ENCODE peak calls at places on chromosome 20, in four cellular contexts. One of them, this sample, is unnamed.

GRCh38 chr20:46928580-46929132 is 34.0 kb downstream of the EYA2 start:
- DNase-seq in activated effector memory CD4-positive, alpha-beta T cell treated with anti-CD3 and anti-CD28 coated beads, Interleukin-2, amount 50 U/mL, for 16 hours: no peak
- DNase-seq in GM23338: peak; percentile 16
- DNase-seq in activated T-cell treated with anti-CD3 and anti-CD28 coated beads, Interleukin-2, amount 50 U/mL, for 4 hours: no peak
- DNase-seq in this sample: no peak

GRCh38 chr20:52103911-52104545 is 87.6 kb downstream of the ZFP64 start:
- DNase-seq in activated effector memory CD4-positive, alpha-beta T cell treated with anti-CD3 and anti-CD28 coated beads, Interleukin-2, amount 50 U/mL, for 16 hours: no peak
- DNase-seq in GM23338: peak; percentile 85
- DNase-seq in activated T-cell treated with anti-CD3 and anti-CD28 coated beads, Interleukin-2, amount 50 U/mL, for 4 hours: no peak
- DNase-seq in this sample: no peak

GRCh38 chr20:49571553-49571835 is 3.6 kb upstream of the PTGIS start:
- DNase-seq in activated effector memory CD4-positive, alpha-beta T cell treated with anti-CD3 and anti-CD28 coated beads, Interleukin-2, amount 50 U/mL, for 16 hours: no peak
- DNase-seq in GM23338: no peak
- DNase-seq in activated T-cell treated with anti-CD3 and anti-CD28 coated beads, Interleukin-2, amount 50 U/mL, for 4 hours: no peak
- DNase-seq in this sample: no peak

GRCh38 chr20:5080384-5080877 is 39.3 kb downstream of the PCNA start:
- DNase-seq in activated effector memory CD4-positive, alpha-beta T cell treated with anti-CD3 and anti-CD28 coated beads, Interleukin-2, amount 50 U/mL, for 16 hours: peak; percentile 50
- DNase-seq in GM23338: no peak
- DNase-seq in activated T-cell treated with anti-CD3 and anti-CD28 coated beads, Interleukin-2, amount 50 U/mL, for 4 hours: no peak
- DNase-seq in this sample: no peak

GRCh38 chr20:19673575-19673974 is 84.5 kb upstream of the RIN2 start:
- DNase-seq in activated effector memory CD4-positive, alpha-beta T cell treated with anti-CD3 and anti-CD28 coated beads, Interleukin-2, amount 50 U/mL, for 16 hours: no peak
- DNase-seq in GM23338: no peak
- DNase-seq in activated T-cell treated with anti-CD3 and anti-CD28 coated beads, Interleukin-2, amount 50 U/mL, for 4 hours: no peak
- DNase-seq in this sample: no peak

GRCh38 chr20:16123623-16124022 is 449.6 kb downstream of the KIF16B start:
- DNase-seq in activated effector memory CD4-positive, alpha-beta T cell treated with anti-CD3 and anti-CD28 coated beads, Interleukin-2, amount 50 U/mL, for 16 hours: no peak
- DNase-seq in GM23338: no peak
- DNase-seq in activated T-cell treated with anti-CD3 and anti-CD28 coated beads, Interleukin-2, amount 50 U/mL, for 4 hours: no peak
- DNase-seq in this sample: no peak

GRCh38 chr20:23436681-23437080 is 2.8 kb upstream of the CSTL1 start:
- DNase-seq in activated effector memory CD4-positive, alpha-beta T cell treated with anti-CD3 and anti-CD28 coated beads, Interleukin-2, amount 50 U/mL, for 16 hours: no peak
- DNase-seq in GM23338: no peak
- DNase-seq in activated T-cell treated with anti-CD3 and anti-CD28 coated beads, Interleukin-2, amount 50 U/mL, for 4 hours: no peak
- DNase-seq in this sample: no peak

GRCh38 chr20:24768977-24769675 is 179.9 kb upstream of the CST7 start:
- DNase-seq in activated effector memory CD4-positive, alpha-beta T cell treated with anti-CD3 and anti-CD28 coated beads, Interleukin-2, amount 50 U/mL, for 16 hours: peak; percentile 27
- DNase-seq in GM23338: no peak
- DNase-seq in activated T-cell treated with anti-CD3 and anti-CD28 coated beads, Interleukin-2, amount 50 U/mL, for 4 hours: no peak
- DNase-seq in this sample: no peak

GRCh38 chr20:53899351-53900167 is 170.8 kb downstream of the BCAS1 start:
- DNase-seq in activated effector memory CD4-positive, alpha-beta T cell treated with anti-CD3 and anti-CD28 coated beads, Interleukin-2, amount 50 U/mL, for 16 hours: peak; percentile 88
- DNase-seq in GM23338: no peak
- DNase-seq in activated T-cell treated with anti-CD3 and anti-CD28 coated beads, Interleukin-2, amount 50 U/mL, for 4 hours: peak; percentile 75
- DNase-seq in this sample: peak; percentile 64

GRCh38 chr20:38649275-38649891 is 47.8 kb downstream of the ARHGAP40 start:
- DNase-seq in activated effector memory CD4-positive, alpha-beta T cell treated with anti-CD3 and anti-CD28 coated beads, Interleukin-2, amount 50 U/mL, for 16 hours: no peak
- DNase-seq in GM23338: peak; percentile 78
- DNase-seq in activated T-cell treated with anti-CD3 and anti-CD28 coated beads, Interleukin-2, amount 50 U/mL, for 4 hours: no peak
- DNase-seq in this sample: no peak

GRCh38 chr20:63374532-63374931 is 13.4 kb upstream of the CHRNA4 start:
- DNase-seq in activated effector memory CD4-positive, alpha-beta T cell treated with anti-CD3 and anti-CD28 coated beads, Interleukin-2, amount 50 U/mL, for 16 hours: no peak
- DNase-seq in GM23338: no peak
- DNase-seq in activated T-cell treated with anti-CD3 and anti-CD28 coated beads, Interleukin-2, amount 50 U/mL, for 4 hours: no peak
- DNase-seq in this sample: no peak

GRCh38 chr20:46040902-46041535 is 12.0 kb downstream of the SLC12A5 start:
- DNase-seq in activated effector memory CD4-positive, alpha-beta T cell treated with anti-CD3 and anti-CD28 coated beads, Interleukin-2, amount 50 U/mL, for 16 hours: peak; percentile 80
- DNase-seq in GM23338: peak; percentile 88
- DNase-seq in activated T-cell treated with anti-CD3 and anti-CD28 coated beads, Interleukin-2, amount 50 U/mL, for 4 hours: peak; percentile 18
- DNase-seq in this sample: peak; percentile 23

GRCh38 chr20:48584391-48585249 is 243.2 kb downstream of the PREX1 start:
- DNase-seq in activated effector memory CD4-positive, alpha-beta T cell treated with anti-CD3 and anti-CD28 coated beads, Interleukin-2, amount 50 U/mL, for 16 hours: no peak
- DNase-seq in GM23338: no peak
- DNase-seq in activated T-cell treated with anti-CD3 and anti-CD28 coated beads, Interleukin-2, amount 50 U/mL, for 4 hours: no peak
- DNase-seq in this sample: no peak

GRCh38 chr20:50089787-50090177 is 23.2 kb downstream of the UBE2V1 start:
- DNase-seq in activated effector memory CD4-positive, alpha-beta T cell treated with anti-CD3 and anti-CD28 coated beads, Interleukin-2, amount 50 U/mL, for 16 hours: peak; percentile 46
- DNase-seq in GM23338: no peak
- DNase-seq in activated T-cell treated with anti-CD3 and anti-CD28 coated beads, Interleukin-2, amount 50 U/mL, for 4 hours: no peak
- DNase-seq in this sample: no peak

GRCh38 chr20:57698191-57698866 is 11.5 kb downstream of the PMEPA1 start:
- DNase-seq in activated effector memory CD4-positive, alpha-beta T cell treated with anti-CD3 and anti-CD28 coated beads, Interleukin-2, amount 50 U/mL, for 16 hours: peak; percentile 86
- DNase-seq in GM23338: no peak
- DNase-seq in activated T-cell treated with anti-CD3 and anti-CD28 coated beads, Interleukin-2, amount 50 U/mL, for 4 hours: peak; percentile 61
- DNase-seq in this sample: no peak

GRCh38 chr20:37451616-37452015 is 69.4 kb upstream of the NNAT start:
- DNase-seq in activated effector memory CD4-positive, alpha-beta T cell treated with anti-CD3 and anti-CD28 coated beads, Interleukin-2, amount 50 U/mL, for 16 hours: no peak
- DNase-seq in GM23338: no peak
- DNase-seq in activated T-cell treated with anti-CD3 and anti-CD28 coated beads, Interleukin-2, amount 50 U/mL, for 4 hours: no peak
- DNase-seq in this sample: no peak

GRCh38 chr20:18853946-18854646 is 40.5 kb downstream of the SCP2D1 start:
- DNase-seq in activated effector memory CD4-positive, alpha-beta T cell treated with anti-CD3 and anti-CD28 coated beads, Interleukin-2, amount 50 U/mL, for 16 hours: no peak
- DNase-seq in GM23338: no peak
- DNase-seq in activated T-cell treated with anti-CD3 and anti-CD28 coated beads, Interleukin-2, amount 50 U/mL, for 4 hours: no peak
- DNase-seq in this sample: no peak

GRCh38 chr20:40443731-40444130 is 245.3 kb downstream of the MAFB start:
- DNase-seq in activated effector memory CD4-positive, alpha-beta T cell treated with anti-CD3 and anti-CD28 coated beads, Interleukin-2, amount 50 U/mL, for 16 hours: no peak
- DNase-seq in GM23338: no peak
- DNase-seq in activated T-cell treated with anti-CD3 and anti-CD28 coated beads, Interleukin-2, amount 50 U/mL, for 4 hours: no peak
- DNase-seq in this sample: no peak

GRCh38 chr20:58652606-58653303 is 1.7 kb downstream of the STX16 start:
- DNase-seq in activated effector memory CD4-positive, alpha-beta T cell treated with anti-CD3 and anti-CD28 coated beads, Interleukin-2, amount 50 U/mL, for 16 hours: no peak
- DNase-seq in GM23338: no peak
- DNase-seq in activated T-cell treated with anti-CD3 and anti-CD28 coated beads, Interleukin-2, amount 50 U/mL, for 4 hours: no peak
- DNase-seq in this sample: peak; percentile 28

GRCh38 chr20:3068075-3068474 is 3.3 kb upstream of the OXT start:
- DNase-seq in activated effector memory CD4-positive, alpha-beta T cell treated with anti-CD3 and anti-CD28 coated beads, Interleukin-2, amount 50 U/mL, for 16 hours: no peak
- DNase-seq in GM23338: no peak
- DNase-seq in activated T-cell treated with anti-CD3 and anti-CD28 coated beads, Interleukin-2, amount 50 U/mL, for 4 hours: no peak
- DNase-seq in this sample: no peak